ENCODE peak calls at places on chromosomes 12 and 14, in ten cellular contexts. H is progenitor cell of endocrine pancreas; B is gastrocnemius medialis; E is epithelial cell of esophagus; J is brain microvascular endothelial cell; K is NCI-H2081; D is iris pigment epithelial cell; A is stimulated activated CD4-positive, alpha-beta T cell treated with anti-CD3 and anti-CD28 coated beads, Interleukin-4, amount 100 ng/mL, for 48 hours; Z is fibroblast of the conjunctiva; P is AG10803. G is an unnamed sample.

GRCh38 chr14:68145036-68145435 is 325.5 kb downstream of the RAD51B start:
- DNase-seq in H (no peak), B (no peak), E (no peak), J (no peak), K (no peak), D (no peak), A (no peak), Z (no peak), P (no peak), G (peak)

GRCh38 chr14:92645841-92646478 is 102.5 kb downstream of the LGMN start:
- DNase-seq in H (no peak), B (no peak), E (no peak), J (no peak), K (no peak), D (peak), A (no peak), Z (no peak), P (peak), G (no peak)

GRCh38 chr12:132009336-132009859 is 59.7 kb downstream of the EP400 start:
- DNase-seq in H (no peak), B (no peak), E (no peak), J (no peak), K (no peak), D (no peak), A (no peak), Z (no peak), P (no peak), G (no peak)

GRCh38 chr14:90692061-90692460 is 124.2 kb downstream of the TTC7B start:
- DNase-seq in H (no peak), B (no peak), E (no peak), J (no peak), K (no peak), D (peak), A (no peak), Z (peak), P (peak), G (no peak)

GRCh38 chr12:122449317-122449716 is 26.8 kb upstream of the CLIP1 start:
- DNase-seq in H (no peak), B (no peak), E (peak), J (peak), K (no peak), D (peak), A (no peak), Z (peak), P (peak), G (no peak)

GRCh38 chr14:53355581-53356112 is 202.5 kb upstream of the DDHD1 start:
- DNase-seq in H (no peak), B (no peak), E (peak), J (peak), K (peak), D (peak), A (no peak), Z (no peak), P (peak), G (peak)

GRCh38 chr12:120628919-120629318 is 11.5 kb upstream of the CABP1 start:
- DNase-seq in H (no peak), B (no peak), E (no peak), J (no peak), K (no peak), D (no peak), A (no peak), Z (no peak), P (no peak), G (peak)

GRCh38 chr12:45674583-45674982 is 54.9 kb upstream of the ARID2 start:
- DNase-seq in H (no peak), B (no peak), E (peak), J (peak), K (no peak), D (peak), A (no peak), Z (peak), P (peak), G (no peak)

GRCh38 chr14:54920052-54920451 is 17.4 kb upstream of the GCH1 start:
- DNase-seq in H (no peak), B (no peak), E (no peak), J (no peak), K (peak), D (no peak), A (no peak), Z (no peak), P (no peak), G (peak)

GRCh38 chr14:104358528-104359300 is 220.3 kb downstream of the KIF26A start:
- DNase-seq in H (no peak), B (peak), E (no peak), J (no peak), K (no peak), D (no peak), A (no peak), Z (no peak), P (no peak), G (no peak)

GRCh38 chr12:29762637-29763300 is 21.0 kb downstream of the TMTC1 start:
- DNase-seq in H (no peak), B (peak), E (peak), J (no peak), K (no peak), D (no peak), A (no peak), Z (peak), P (no peak), G (no peak)

GRCh38 chr14:68458840-68459469 is 333.9 kb downstream of the ZFP36L1 start:
- DNase-seq in H (no peak), B (peak), E (peak), J (peak), K (no peak), D (peak), A (no peak), Z (peak), P (peak), G (peak)

GRCh38 chr12:125249066-125249824 is 184.0 kb downstream of the AACS start:
- DNase-seq in H (no peak), B (no peak), E (no peak), J (no peak), K (no peak), D (no peak), A (no peak), Z (no peak), P (no peak), G (peak)

GRCh38 chr12:7645395-7646177 is 20.1 kb downstream of the APOBEC1 start:
- DNase-seq in H (no peak), B (no peak), E (peak), J (peak), K (no peak), D (peak), A (peak), Z (no peak), P (peak), G (peak)

GRCh38 chr14:43754838-43755237 is 752.2 kb downstream of the FSCB start:
- DNase-seq in H (no peak), B (no peak), E (no peak), J (no peak), K (no peak), D (no peak), A (no peak), Z (no peak), P (no peak), G (no peak)

GRCh38 chr12:90027041-90027440 is 318.4 kb upstream of the ATP2B1 start:
- DNase-seq in H (no peak), B (no peak), E (no peak), J (no peak), K (no peak), D (no peak), A (no peak), Z (no peak), P (no peak), G (no peak)

GRCh38 chr12:123250471-123251383 is 17.5 kb downstream of the MTRFR start:
- DNase-seq in H (no peak), B (peak), E (peak), J (no peak), K (peak), D (no peak), A (no peak), Z (no peak), P (no peak), G (peak)

GRCh38 chr12:110266980-110267620 is 13.9 kb upstream of the ATP2A2 start:
- DNase-seq in H (no peak), B (peak), E (peak), J (peak), K (peak), D (peak), A (no peak), Z (peak), P (peak), G (peak)

GRCh38 chr12:131555866-131556265 is 155.0 kb upstream of the SFSWAP start:
- DNase-seq in H (no peak), B (no peak), E (no peak), J (no peak), K (no peak), D (no peak), A (no peak), Z (no peak), P (no peak), G (no peak)

GRCh38 chr12:122886851-122887816 is 8.8 kb downstream of the VPS37B start:
- DNase-seq in H (no peak), B (no peak), E (peak), J (no peak), K (no peak), D (peak), A (no peak), Z (no peak), P (no peak), G (peak)

GRCh38 chr12:15904378-15904920 is 6.7 kb upstream of the DERA start:
- DNase-seq in H (no peak), B (no peak), E (no peak), J (no peak), K (no peak), D (no peak), A (no peak), Z (no peak), P (no peak), G (no peak)

GRCh38 chr12:55314043-55314442 is at the start of gene OR6C1:
- DNase-seq in H (no peak), B (no peak), E (no peak), J (no peak), K (no peak), D (no peak), A (no peak), Z (no peak), P (no peak), G (no peak)

GRCh38 chr14:104350463-104351185 is 212.2 kb downstream of the KIF26A start:
- DNase-seq in H (no peak), B (peak), E (no peak), J (no peak), K (peak), D (peak), A (no peak), Z (no peak), P (no peak), G (peak)

GRCh38 chr14:51548187-51548586 is 103.5 kb upstream of the FRMD6 start:
- DNase-seq in H (no peak), B (no peak), E (no peak), J (no peak), K (peak), D (peak), A (no peak), Z (no peak), P (no peak), G (peak)

GRCh38 chr12:19138551-19139344 is 9.2 kb downstream of the PLEKHA5 start:
- DNase-seq in H (no peak), B (no peak), E (peak), J (peak), K (no peak), D (peak), A (no peak), Z (no peak), P (no peak), G (no peak)

GRCh38 chr12:43069768-43070221 is 480.2 kb upstream of the PRICKLE1 start:
- DNase-seq in H (no peak), B (peak), E (peak), J (no peak), K (no peak), D (peak), A (no peak), Z (no peak), P (no peak), G (no peak)

GRCh38 chr14:101102875-101103274 is 199.4 kb upstream of the RTL1 start:
- DNase-seq in H (no peak), B (no peak), E (no peak), J (no peak), K (no peak), D (no peak), A (no peak), Z (no peak), P (no peak), G (no peak)

GRCh38 chr12:69884386-69884785 is 59.4 kb downstream of the MYRFL start:
- DNase-seq in H (no peak), B (no peak), E (no peak), J (no peak), K (peak), D (no peak), A (no peak), Z (no peak), P (no peak), G (peak)

GRCh38 chr12:109988903-109989302 is 7.3 kb downstream of the GIT2 start:
- DNase-seq in H (no peak), B (no peak), E (no peak), J (no peak), K (no peak), D (no peak), A (no peak), Z (no peak), P (no peak), G (no peak)

GRCh38 chr14:46197856-46198255 is 453.7 kb downstream of the RPL10L start:
- DNase-seq in H (no peak), B (no peak), E (no peak), J (peak), K (no peak), D (no peak), A (no peak), Z (no peak), P (no peak), G (no peak)

GRCh38 chr12:11580125-11580751 is 69.2 kb upstream of the ETV6 start:
- DNase-seq in H (no peak), B (no peak), E (peak), J (peak), K (no peak), D (peak), A (no peak), Z (peak), P (peak), G (no peak)

GRCh38 chr12:119687344-119687865 is 19.5 kb downstream of the PRKAB1 start:
- DNase-seq in H (no peak), B (no peak), E (no peak), J (peak), K (no peak), D (no peak), A (no peak), Z (no peak), P (no peak), G (no peak)

GRCh38 chr12:122050706-122051105 is 27.9 kb upstream of the MLXIP start:
- DNase-seq in H (no peak), B (no peak), E (no peak), J (no peak), K (no peak), D (no peak), A (no peak), Z (no peak), P (no peak), G (no peak)

GRCh38 chr14:73795974-73796373 is 55.7 kb upstream of the PTGR2 start:
- DNase-seq in H (no peak), B (no peak), E (peak), J (no peak), K (no peak), D (no peak), A (no peak), Z (no peak), P (peak), G (no peak)

GRCh38 chr14:87443039-87443438 is 549.9 kb downstream of the GALC start:
- DNase-seq in H (no peak), B (no peak), E (no peak), J (no peak), K (no peak), D (no peak), A (no peak), Z (no peak), P (no peak), G (no peak)

GRCh38 chr12:105706321-105706972 is 376.0 kb downstream of the C12orf75 start:
- DNase-seq in H (no peak), B (peak), E (peak), J (peak), K (no peak), D (peak), A (no peak), Z (no peak), P (peak), G (peak)

GRCh38 chr14:50741571-50741970 is 73.5 kb upstream of the SAV1 start:
- DNase-seq in H (no peak), B (no peak), E (peak), J (peak), K (no peak), D (peak), A (no peak), Z (no peak), P (no peak), G (peak)

GRCh38 chr14:94591073-94591472 is 9.8 kb downstream of the SERPINA5 start:
- DNase-seq in H (no peak), B (no peak), E (no peak), J (no peak), K (no peak), D (no peak), A (no peak), Z (no peak), P (no peak), G (no peak)

GRCh38 chr12:130787041-130787440 is 52.0 kb downstream of the STX2 start:
- DNase-seq in H (no peak), B (no peak), E (no peak), J (no peak), K (no peak), D (no peak), A (no peak), Z (no peak), P (no peak), G (no peak)

GRCh38 chr12:28035483-28035882 is 63.0 kb upstream of the PTHLH start:
- DNase-seq in H (no peak), B (no peak), E (peak), J (peak), K (no peak), D (peak), A (no peak), Z (peak), P (peak), G (peak)